ENCODE peak calls at places on chromosomes 13 and 19, in seven cellular contexts. J is A549, N is upper lobe of left lung, Y is tibial nerve, A is transverse colon, X is stomach, F is suprapubic skin. U is an unnamed sample.

GRCh38 chr13:107367258-107367657 is 799.3 kb upstream of the ARGLU1 start:
- DNase-seq in J (no peak), N (no peak), Y (no peak), A (no peak), X (no peak), F (no peak), U (no peak)

GRCh38 chr19:49565261-49565660 is 15.1 kb downstream of the NOSIP start:
- DNase-seq in J (no peak), N (peak), Y (no peak), A (peak), X (peak), F (no peak), U (peak)

GRCh38 chr13:41821195-41821594 is 139.7 kb downstream of the VWA8 start:
- DNase-seq in J (no peak), N (no peak), Y (no peak), A (no peak), X (no peak), F (no peak), U (no peak)

GRCh38 chr13:109951491-109951890 is 165.1 kb upstream of the IRS2 start:
- DNase-seq in J (no peak), N (no peak), Y (no peak), A (no peak), X (no peak), F (no peak), U (no peak)

GRCh38 chr13:94479559-94480095 is at the start of gene DCT:
- DNase-seq in J (no peak), N (no peak), Y (no peak), A (no peak), X (no peak), F (no peak), U (no peak)

GRCh38 chr13:77298403-77298802 is 28.5 kb downstream of the MYCBP2 start:
- DNase-seq in J (no peak), N (no peak), Y (no peak), A (no peak), X (no peak), F (no peak), U (no peak)

GRCh38 chr19:16402076-16402475 is 69.7 kb downstream of the EPS15L1 start:
- DNase-seq in J (no peak), N (no peak), Y (no peak), A (no peak), X (no peak), F (no peak), U (no peak)

GRCh38 chr13:20274466-20274865 is 42.3 kb upstream of the GJB6 start:
- DNase-seq in J (no peak), N (peak), Y (no peak), A (no peak), X (no peak), F (no peak), U (no peak)

GRCh38 chr19:17331254-17331558 is 3.4 kb downstream of the ANO8 start:
- DNase-seq in J (no peak), N (no peak), Y (no peak), A (no peak), X (no peak), F (no peak), U (no peak)

GRCh38 chr13:62243146-62243545 is 827.5 kb upstream of the PCDH20 start:
- DNase-seq in J (no peak), N (no peak), Y (no peak), A (no peak), X (no peak), F (no peak), U (no peak)

GRCh38 chr13:78875792-78876580 is 217.0 kb upstream of the OBI1 start:
- DNase-seq in J (no peak), N (no peak), Y (no peak), A (no peak), X (no peak), F (no peak), U (no peak)

GRCh38 chr19:47446534-47447469 is 24.9 kb downstream of the SLC8A2 start:
- DNase-seq in J (peak), N (peak), Y (no peak), A (peak), X (peak), F (no peak), U (no peak)

GRCh38 chr13:73934771-73935170 is 199.4 kb downstream of the KLF12 start:
- DNase-seq in J (no peak), N (no peak), Y (no peak), A (no peak), X (no peak), F (no peak), U (no peak)

GRCh38 chr13:90232291-90232690 is 1115.2 kb upstream of the MIR17HG start:
- DNase-seq in J (no peak), N (no peak), Y (no peak), A (no peak), X (no peak), F (no peak), U (no peak)

GRCh38 chr19:29479941-29480340 is 45.9 kb upstream of the VSTM2B start:
- DNase-seq in J (no peak), N (no peak), Y (no peak), A (no peak), X (no peak), F (no peak), U (peak)

GRCh38 chr13:99354371-99354951 is 47.3 kb upstream of the GPR183 start:
- DNase-seq in J (no peak), N (no peak), Y (no peak), A (no peak), X (no peak), F (no peak), U (no peak)

GRCh38 chr19:57830071-57830602 is at the start of gene ZNF587B:
- DNase-seq in J (peak), N (peak), Y (no peak), A (peak), X (peak), F (no peak), U (peak)

GRCh38 chr13:40776681-40777165 is 5.7 kb upstream of the MRPS31 start:
- DNase-seq in J (no peak), N (peak), Y (no peak), A (peak), X (no peak), F (no peak), U (no peak)

GRCh38 chr13:27969073-27969865 is at the start of gene CDX2:
- DNase-seq in J (peak), N (no peak), Y (no peak), A (peak), X (peak), F (no peak), U (no peak)

GRCh38 chr13:83716121-83716520 is 166.2 kb downstream of the SLITRK1 start:
- DNase-seq in J (no peak), N (no peak), Y (no peak), A (no peak), X (no peak), F (no peak), U (no peak)

GRCh38 chr13:109933476-109933875 is 147.1 kb upstream of the IRS2 start:
- DNase-seq in J (no peak), N (no peak), Y (no peak), A (no peak), X (no peak), F (no peak), U (no peak)

GRCh38 chr13:35818577-35819165 is 312.5 kb downstream of the DCLK1 start:
- DNase-seq in J (peak), N (no peak), Y (no peak), A (no peak), X (no peak), F (no peak), U (no peak)

GRCh38 chr13:30504081-30504480 is 38.3 kb upstream of the HMGB1 start:
- DNase-seq in J (no peak), N (no peak), Y (no peak), A (no peak), X (no peak), F (no peak), U (no peak)

GRCh38 chr13:74074723-74075122 is 59.5 kb downstream of the KLF12 start:
- DNase-seq in J (no peak), N (no peak), Y (no peak), A (no peak), X (no peak), F (no peak), U (no peak)

GRCh38 chr13:49806126-49806536 is 13.6 kb upstream of the KPNA3 start:
- DNase-seq in J (no peak), N (no peak), Y (no peak), A (no peak), X (no peak), F (no peak), U (no peak)

GRCh38 chr13:51715613-51716012 is 88.3 kb downstream of the DHRS12 start:
- DNase-seq in J (no peak), N (no peak), Y (no peak), A (no peak), X (no peak), F (no peak), U (no peak)

GRCh38 chr13:40433577-40433976 is 232.9 kb downstream of the FOXO1 start:
- DNase-seq in J (no peak), N (no peak), Y (no peak), A (peak), X (no peak), F (no peak), U (no peak)

GRCh38 chr19:49890349-49891311 is 6.1 kb downstream of the IL4I1 start:
- DNase-seq in J (no peak), N (peak), Y (no peak), A (peak), X (peak), F (peak), U (no peak)

GRCh38 chr19:17404015-17404414 is 1.4 kb downstream of the BST2 start:
- DNase-seq in J (no peak), N (no peak), Y (no peak), A (no peak), X (no peak), F (no peak), U (no peak)

GRCh38 chr13:80952158-80952557 is 611.2 kb upstream of the SPRY2 start:
- DNase-seq in J (no peak), N (no peak), Y (no peak), A (no peak), X (no peak), F (no peak), U (no peak)

GRCh38 chr19:51695702-51696315 is 2.7 kb downstream of the SPACA6 start:
- DNase-seq in J (no peak), N (no peak), Y (no peak), A (no peak), X (peak), F (no peak), U (no peak)

GRCh38 chr13:68128297-68128915 is 898.3 kb upstream of the PCDH9 start:
- DNase-seq in J (no peak), N (no peak), Y (no peak), A (no peak), X (no peak), F (no peak), U (no peak)

GRCh38 chr19:34793562-34793961 is 20.5 kb upstream of the ZNF599 start:
- DNase-seq in J (no peak), N (no peak), Y (no peak), A (no peak), X (no peak), F (no peak), U (no peak)

GRCh38 chr13:110347535-110348308 is 40.6 kb downstream of the COL4A2 start:
- DNase-seq in J (peak), N (no peak), Y (no peak), A (no peak), X (no peak), F (no peak), U (no peak)

GRCh38 chr19:10352764-10353671 is 13.6 kb upstream of the ICAM3 start:
- DNase-seq in J (no peak), N (no peak), Y (peak), A (no peak), X (no peak), F (no peak), U (peak)

GRCh38 chr19:51697169-51697776 is 4.1 kb downstream of the SPACA6 start:
- DNase-seq in J (no peak), N (no peak), Y (no peak), A (no peak), X (peak), F (no peak), U (no peak)

GRCh38 chr13:97367016-97367415 is 67.0 kb upstream of the RAP2A start:
- DNase-seq in J (no peak), N (peak), Y (no peak), A (no peak), X (no peak), F (no peak), U (no peak)

DNA sequence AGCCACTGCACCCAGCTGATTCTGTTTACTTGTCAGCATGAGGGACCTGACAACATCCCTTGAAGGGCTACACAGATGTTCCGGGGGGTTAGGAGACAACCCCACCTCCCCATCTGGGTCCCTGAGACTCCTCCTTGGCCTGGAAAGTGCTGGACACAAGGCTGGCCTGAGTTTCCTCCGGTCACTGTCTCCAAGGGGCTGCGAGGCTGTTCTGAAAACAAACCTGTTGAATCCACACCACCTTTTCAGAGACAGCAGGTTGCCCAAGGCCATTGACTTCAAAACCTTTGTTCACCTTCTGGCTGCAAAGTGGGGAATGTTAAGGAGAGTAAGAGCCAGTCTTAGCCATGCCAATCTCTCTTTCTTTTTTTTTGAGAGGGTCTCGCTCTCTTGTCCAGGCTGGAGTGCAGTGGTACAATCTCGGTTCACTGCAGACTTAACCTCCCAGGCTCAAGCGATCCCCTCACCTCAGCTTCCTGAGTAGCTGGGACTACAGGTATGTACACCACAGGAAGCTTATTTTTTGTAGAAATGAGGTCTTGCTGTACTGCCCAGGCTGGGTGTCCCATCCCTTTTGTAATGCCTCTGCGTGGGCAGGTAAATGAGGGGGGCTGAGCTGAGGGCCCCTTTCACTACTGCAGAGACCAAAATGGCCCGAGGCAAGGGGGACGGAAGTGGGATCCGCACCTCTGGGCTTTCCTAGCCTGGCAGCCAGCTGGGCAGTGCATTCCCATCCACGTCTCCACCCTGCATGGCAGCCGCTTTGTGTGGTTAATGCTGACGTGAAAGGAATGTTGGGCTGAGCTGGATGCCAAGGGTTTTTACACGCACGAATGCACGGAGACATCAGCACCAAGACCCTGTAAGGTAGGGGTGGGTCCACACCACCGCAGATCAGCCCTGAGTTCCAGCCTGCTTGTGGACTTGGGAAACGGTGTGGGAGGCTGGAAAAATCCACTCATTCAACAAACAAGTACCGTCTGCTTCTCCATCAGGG is 1.9 kb upstream of the ZNF628 start:
- DNase-seq in J (no peak), N (no peak), Y (no peak), A (no peak), X (no peak), F (no peak), U (no peak)
- TF ChIP-seq EP300 in J (no peak), N (no peak), Y (no peak), A (no peak), X (no peak), F (no peak), U (no peak)

GRCh38 chr13:33869005-33869404 is 51.1 kb downstream of the RFC3 start:
- DNase-seq in J (no peak), N (no peak), Y (no peak), A (no peak), X (no peak), F (no peak), U (no peak)

GRCh38 chr13:33872005-33872351 is 54.0 kb downstream of the RFC3 start:
- DNase-seq in J (no peak), N (no peak), Y (no peak), A (no peak), X (no peak), F (no peak), U (no peak)

GRCh38 chr13:33870046-33870668 is 52.2 kb downstream of the RFC3 start:
- DNase-seq in J (no peak), N (no peak), Y (no peak), A (no peak), X (no peak), F (no peak), U (no peak)

GRCh38 chr13:33873251-33873908 is 55.4 kb downstream of the RFC3 start:
- DNase-seq in J (no peak), N (no peak), Y (no peak), A (no peak), X (no peak), F (no peak), U (no peak)

GRCh38 chr13:33871207-33872004 is 53.5 kb downstream of the RFC3 start:
- DNase-seq in J (no peak), N (no peak), Y (no peak), A (no peak), X (no peak), F (no peak), U (no peak)
- TF ChIP-seq POLR2A in J (no peak), N (no peak), Y (no peak), A (no peak), X (no peak), F (no peak), U (no peak)

DNA sequence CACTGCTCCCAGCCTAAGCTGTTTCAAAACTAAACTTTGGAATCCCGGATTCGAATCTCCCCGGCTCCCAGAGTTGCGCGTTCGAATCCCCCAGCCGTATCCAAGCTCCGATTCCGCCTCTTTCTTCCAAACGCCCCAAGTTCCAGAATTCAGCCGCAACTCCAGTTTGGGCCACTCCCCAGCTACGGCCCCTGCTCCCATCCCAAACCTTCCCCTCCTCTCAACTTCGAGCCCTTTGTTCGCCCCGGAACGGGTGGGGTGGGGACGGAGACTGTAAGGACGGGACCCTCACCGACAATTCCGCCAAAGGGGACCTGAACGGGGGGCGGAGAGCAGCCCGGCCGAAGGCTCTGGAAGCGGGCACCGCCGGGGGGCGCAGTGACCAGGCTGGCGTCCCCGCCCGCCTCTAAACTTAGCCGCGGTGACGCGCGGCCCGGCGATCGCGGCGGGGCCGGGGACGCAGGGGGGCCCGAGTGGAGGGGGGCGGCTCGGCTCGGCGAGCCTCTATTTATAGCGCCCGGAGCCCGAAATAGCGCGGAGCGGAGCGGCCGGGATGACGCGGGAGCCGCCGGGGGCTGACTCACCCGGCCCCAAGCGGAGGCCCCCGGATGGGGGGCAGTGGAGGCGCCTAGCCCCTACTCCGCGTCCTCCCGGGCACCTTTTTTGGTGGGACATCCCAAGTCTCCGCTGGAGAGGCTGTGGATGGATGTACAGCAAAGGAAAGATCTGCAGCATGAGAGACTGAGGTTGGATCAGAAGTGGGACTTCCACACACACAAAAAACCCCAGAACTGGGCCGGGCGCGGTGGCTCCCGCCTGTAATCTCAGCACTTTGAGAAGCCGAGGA is 4.9 kb upstream of the ERCC1 start:
- DNase-seq in J (no peak), N (no peak), Y (no peak), A (peak), X (peak), F (peak), U (peak)
- H3K27ac ChIP-seq in J (peak), N (peak), Y (peak), A (peak), X (no peak), F (peak), U (peak)

GRCh38 chr19:3189702-3190469 is 4.2 kb downstream of the NCLN start:
- DNase-seq in J (no peak), N (no peak), Y (no peak), A (peak), X (no peak), F (no peak), U (no peak)
- TF ChIP-seq EP300 in J (no peak), N (no peak), Y (no peak), A (no peak), X (no peak), F (no peak), U (no peak)